ENCODE peak calls at places on chromosomes 6 and 20, in six cellular contexts. F, L, R, Y, K and E are unnamed samples.
A peak's percentile ranks its signal among the peaks of the same experiment; 100 is the strongest.

GRCh38 chr20:51457281-51457932 is 85.1 kb downstream of the NFATC2 start:
- DNase-seq in F (no peak), L (no peak), R (peak; percentile 21), Y (peak; percentile 77), K (peak; percentile 70), E (no peak)

GRCh38 chr6:42547407-42548329 is 16.2 kb upstream of the UBR2 start:
- DNase-seq in F (peak; percentile 88), L (peak; percentile 64), R (peak; percentile 90), Y (peak; percentile 98), K (peak; percentile 90), E (peak; percentile 46)

GRCh38 chr6:101640131-101640530 is 246.6 kb downstream of the GRIK2 start:
- DNase-seq in F (no peak), L (no peak), R (no peak), Y (no peak), K (no peak), E (no peak)

GRCh38 chr20:1373614-1374013 is 19.2 kb downstream of the FKBP1A start:
- DNase-seq in F (no peak), L (no peak), R (no peak), Y (no peak), K (no peak), E (no peak)

GRCh38 chr20:19888269-19888669 is 128.9 kb upstream of the NAA20 start:
- DNase-seq in F (no peak), L (no peak), R (no peak), Y (no peak), K (no peak), E (no peak)

GRCh38 chr6:42400886-42401604 is 50.7 kb downstream of the TRERF1 start:
- DNase-seq in F (no peak), L (no peak), R (no peak), Y (no peak), K (no peak), E (no peak)

GRCh38 chr6:149328083-149328482 is 10.6 kb downstream of the TAB2 start:
- DNase-seq in F (no peak), L (no peak), R (no peak), Y (no peak), K (no peak), E (no peak)

GRCh38 chr20:41716436-41716835 is 98.3 kb upstream of the CHD6 start:
- DNase-seq in F (no peak), L (no peak), R (no peak), Y (no peak), K (no peak), E (no peak)

GRCh38 chr20:51097334-51098176 is 74.6 kb upstream of the KCNG1 start:
- DNase-seq in F (no peak), L (no peak), R (no peak), Y (no peak), K (no peak), E (no peak)

GRCh38 chr6:25889877-25890853 is 16.1 kb upstream of the SLC17A3 start:
- DNase-seq in F (no peak), L (no peak), R (peak; percentile 14), Y (no peak), K (peak; percentile 72), E (no peak)

GRCh38 chr20:33814238-33814712 is 3.1 kb downstream of the CHMP4B start:
- DNase-seq in F (no peak), L (no peak), R (peak; percentile 18), Y (no peak), K (no peak), E (no peak)

GRCh38 chr20:40960521-40960956 is 68.1 kb upstream of the TOP1 start:
- DNase-seq in F (peak; percentile 56), L (no peak), R (no peak), Y (no peak), K (no peak), E (no peak)

GRCh38 chr20:56400001-56400640 is 7.7 kb downstream of the CSTF1 start:
- DNase-seq in F (peak; percentile 70), L (peak; percentile 72), R (peak; percentile 74), Y (no peak), K (peak; percentile 82), E (peak; percentile 18)

GRCh38 chr6:75492769-75493168 is 831 bp downstream of the FILIP1 start:
- DNase-seq in F (no peak), L (no peak), R (peak; percentile 75), Y (no peak), K (no peak), E (no peak)

GRCh38 chr6:75489025-75489424 is 4.6 kb downstream of the FILIP1 start:
- DNase-seq in F (no peak), L (no peak), R (no peak), Y (no peak), K (no peak), E (no peak)

GRCh38 chr6:75493400-75494064 is at the start of gene FILIP1:
- DNase-seq in F (peak; percentile 89), L (no peak), R (peak; percentile 18), Y (no peak), K (peak; percentile 64), E (peak; percentile 36)

GRCh38 chr6:75494290-75494689 is 690 bp upstream of the FILIP1 start:
- DNase-seq in F (no peak), L (no peak), R (no peak), Y (no peak), K (no peak), E (no peak)

DNA sequence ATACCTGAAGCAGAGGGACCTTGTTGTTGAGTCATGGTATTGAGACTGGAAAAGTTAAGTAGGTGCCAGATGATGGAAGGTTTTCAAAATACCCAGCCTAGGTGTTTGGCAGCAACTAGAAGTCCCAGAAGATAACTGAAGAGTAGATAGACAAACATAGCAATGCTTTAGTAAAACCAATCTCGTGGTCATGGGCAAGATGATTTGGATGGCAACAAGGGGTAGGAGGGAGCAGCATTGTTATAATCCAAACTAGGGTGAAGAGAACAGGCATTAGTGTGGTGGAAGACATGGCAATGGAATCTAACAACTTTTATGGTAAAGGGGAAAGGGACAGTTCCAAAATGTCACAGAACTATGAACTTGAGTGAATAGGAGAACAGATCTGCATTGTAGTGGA is 2.3 kb downstream of the FILIP1 start:
- DNase-seq in F (no peak), L (no peak), R (no peak), Y (no peak), K (no peak), E (no peak)
- H3K4me3 ChIP-seq in F (peak overlapping the region; percentile 62), L (no peak overlapping the region), R (no peak overlapping the region), Y (no peak overlapping the region), K (no peak overlapping the region), E (peak overlapping the region; percentile 78)

DNA sequence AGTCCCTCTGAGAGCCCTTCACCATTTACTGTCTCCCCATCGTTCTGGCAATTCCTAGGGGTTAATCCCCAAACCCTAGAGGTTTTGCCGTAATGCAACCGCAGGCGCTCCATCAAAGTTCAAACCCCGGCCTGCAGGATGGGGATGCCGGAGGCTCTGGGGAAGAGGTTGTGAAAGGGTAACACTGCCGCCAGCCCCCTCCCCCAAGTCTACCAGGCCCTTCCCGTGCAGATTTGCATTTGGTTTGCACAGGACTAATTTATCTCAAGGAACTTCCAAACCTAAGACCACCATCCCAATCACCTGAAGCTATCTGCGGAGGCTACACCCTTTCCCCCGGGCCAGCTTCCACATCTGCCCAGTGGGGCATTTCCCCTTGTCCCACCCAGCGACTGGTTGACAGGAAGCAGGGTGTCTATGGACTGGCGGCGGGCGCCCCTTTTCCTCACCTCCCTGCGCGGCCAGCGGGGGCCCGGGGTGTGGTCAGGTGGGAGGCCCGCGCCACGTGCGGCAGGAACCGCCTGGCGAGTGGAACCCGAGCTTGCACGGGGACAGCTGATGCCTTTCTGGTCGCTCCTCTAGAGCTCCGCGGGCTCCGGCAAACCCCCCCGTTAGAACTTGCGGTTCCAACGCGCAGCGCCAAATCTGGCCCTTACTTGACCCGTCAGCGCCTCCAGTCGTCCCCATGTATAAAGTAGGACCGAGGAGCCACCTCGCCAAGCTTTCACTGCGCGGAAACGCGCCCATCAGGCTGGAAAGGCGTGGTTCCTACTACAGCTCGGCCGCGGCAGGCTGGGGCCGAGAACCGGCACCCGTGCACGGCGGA is 9.4 kb upstream of the SLC4A11 start:
- DNase-seq in F (no peak), L (no peak), R (peak; percentile 21), Y (peak; percentile 74), K (peak; percentile 39), E (no peak)
- H3K4me3 ChIP-seq in F (peak overlapping the region; percentile 7), L (no peak overlapping the region), R (no peak overlapping the region), Y (no peak overlapping the region), K (no peak overlapping the region), E (peak overlapping the region; percentile 35)

GRCh38 chr6:29968130-29968529 is 25.8 kb downstream of the HLA-A start:
- DNase-seq in F (no peak), L (no peak), R (no peak), Y (no peak), K (no peak), E (no peak)

GRCh38 chr6:29967379-29968010 is 25.2 kb downstream of the HLA-A start:
- DNase-seq in F (no peak), L (peak; percentile 53), R (no peak), Y (no peak), K (peak; percentile 66), E (no peak)

GRCh38 chr6:29964553-29964903 is 22.2 kb downstream of the HLA-A start:
- DNase-seq in F (no peak), L (no peak), R (no peak), Y (no peak), K (no peak), E (no peak)

GRCh38 chr6:29964904-29965872 is 22.9 kb downstream of the HLA-A start:
- DNase-seq in F (peak; percentile 90), L (peak; percentile 99), R (peak; percentile 94), Y (peak; percentile 92), K (peak; percentile 84), E (peak; percentile 55)

GRCh38 chr6:29965873-29966601 is 23.7 kb downstream of the HLA-A start:
- DNase-seq in F (peak; percentile 93), L (peak; percentile 90), R (peak; percentile 77), Y (peak; percentile 91), K (peak; percentile 61), E (peak; percentile 31)
- H3K4me3 ChIP-seq in F (peak overlapping the region; percentile 50), L (peak overlapping the region; percentile 52), R (peak overlapping the region; percentile 68), Y (peak overlapping the region; percentile 42), K (no peak overlapping the region), E (peak overlapping the region; percentile 74)

DNA sequence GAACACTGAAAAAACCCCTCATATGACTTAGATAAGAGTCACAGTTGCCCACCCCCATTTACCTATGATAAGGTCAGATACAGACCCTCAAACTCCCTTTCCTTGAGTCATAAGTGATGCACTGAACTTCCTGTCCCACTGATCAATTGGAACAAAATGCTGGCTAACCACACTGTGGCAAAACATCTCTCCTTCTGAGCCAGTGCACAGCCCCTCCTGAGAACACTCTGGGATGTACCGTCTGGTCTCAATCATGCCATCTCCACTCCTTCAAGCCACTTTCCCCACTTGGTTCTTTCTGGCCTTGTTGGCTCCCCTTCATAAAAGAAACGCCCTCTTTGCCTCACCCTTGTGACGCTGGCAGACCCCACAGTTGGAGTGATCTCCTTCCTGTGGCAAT is 42.6 kb upstream of the NXT1 start:
- DNase-seq in F (no peak), L (peak; percentile 48), R (no peak), Y (no peak), K (no peak), E (no peak)
- H3K4me3 ChIP-seq in F (no peak overlapping the region), L (no peak overlapping the region), R (no peak overlapping the region), Y (no peak overlapping the region), K (no peak overlapping the region), E (no peak overlapping the region)